ENCODE peak calls at places on chromosomes 2 and 18, in eight cellular contexts. N is RWPE1; W is GF-D8; X is stimulated activated naive CD4-positive, alpha-beta T cell; T is Kasumi-1; L is non-pigmented ciliary epithelial cell; A is pancreas; Q is NCI-H1694 treated with DMSO at 0.1 percent for 48 hours. V is an unnamed sample.

GRCh38 chr18:70459731-70460130 is 170.9 kb downstream of the SOCS6 start:
- DNase-seq in N (no peak), W (no peak), X (no peak), T (no peak), L (no peak), A (no peak), Q (no peak), V (no peak)

GRCh38 chr2:48961009-48961408 is 193.3 kb downstream of the FSHR start:
- DNase-seq in N (no peak), W (no peak), X (no peak), T (no peak), L (no peak), A (no peak), Q (no peak), V (no peak)

GRCh38 chr2:107137711-107138110 is 251.7 kb upstream of the ST6GAL2 start:
- DNase-seq in N (no peak), W (no peak), X (no peak), T (no peak), L (no peak), A (no peak), Q (peak), V (peak)

GRCh38 chr2:3656762-3657691 is 973 bp upstream of the ALLC start:
- DNase-seq in N (no peak), W (no peak), X (no peak), T (no peak), L (no peak), A (no peak), Q (no peak), V (no peak)

GRCh38 chr18:34959989-34960388 is 81.2 kb upstream of the MAPRE2 start:
- DNase-seq in N (no peak), W (no peak), X (no peak), T (no peak), L (no peak), A (no peak), Q (no peak), V (no peak)

GRCh38 chr18:13562494-13563029 is 163.8 kb downstream of the FAM210A start:
- DNase-seq in N (no peak), W (no peak), X (no peak), T (peak), L (no peak), A (no peak), Q (no peak), V (no peak)

GRCh38 chr2:169670215-169670651 is 24.0 kb downstream of the CFAP210 start:
- DNase-seq in N (peak), W (no peak), X (no peak), T (no peak), L (no peak), A (no peak), Q (no peak), V (no peak)

GRCh38 chr18:22318745-22319407 is 98.8 kb downstream of the CTAGE1 start:
- DNase-seq in N (no peak), W (no peak), X (no peak), T (no peak), L (no peak), A (no peak), Q (no peak), V (no peak)

GRCh38 chr2:66435549-66435875 is 587 bp downstream of the MEIS1 start:
- DNase-seq in N (peak), W (no peak), X (no peak), T (no peak), L (no peak), A (no peak), Q (no peak), V (peak)

GRCh38 chr18:44744206-44745180 is 63.8 kb downstream of the SETBP1 start:
- DNase-seq in N (no peak), W (no peak), X (no peak), T (no peak), L (no peak), A (peak), Q (no peak), V (peak)

GRCh38 chr2:161746891-161747535 is 122.8 kb downstream of the SLC4A10 start:
- DNase-seq in N (no peak), W (no peak), X (no peak), T (no peak), L (no peak), A (no peak), Q (no peak), V (no peak)

GRCh38 chr18:21820035-21820810 is 79.6 kb downstream of the MIB1 start:
- DNase-seq in N (peak), W (peak), X (no peak), T (peak), L (no peak), A (no peak), Q (peak), V (peak)

GRCh38 chr2:37671816-37672103 is 318 bp upstream of the CDC42EP3 start:
- DNase-seq in N (peak), W (no peak), X (no peak), T (no peak), L (no peak), A (no peak), Q (no peak), V (no peak)

GRCh38 chr2:45285791-45286390 is 276.6 kb upstream of the SIX2 start:
- DNase-seq in N (no peak), W (no peak), X (no peak), T (no peak), L (no peak), A (no peak), Q (no peak), V (no peak)

GRCh38 chr18:59271606-59272220 is 1.5 kb downstream of the RAX start:
- DNase-seq in N (no peak), W (no peak), X (no peak), T (no peak), L (no peak), A (no peak), Q (no peak), V (no peak)

GRCh38 chr2:210567279-210567678 is 10.9 kb downstream of the CPS1 start:
- DNase-seq in N (no peak), W (no peak), X (no peak), T (no peak), L (no peak), A (no peak), Q (no peak), V (no peak)

GRCh38 chr2:46481541-46482193 is 2.3 kb downstream of the TMEM247 start:
- DNase-seq in N (peak), W (no peak), X (no peak), T (no peak), L (peak), A (no peak), Q (no peak), V (no peak)

GRCh38 chr2:85811173-85811849 is 57.5 kb downstream of the ATOH8 start:
- DNase-seq in N (no peak), W (no peak), X (no peak), T (no peak), L (no peak), A (no peak), Q (no peak), V (no peak)

GRCh38 chr2:26610504-26611335 is 30.4 kb downstream of the CIB4 start:
- DNase-seq in N (no peak), W (no peak), X (no peak), T (no peak), L (no peak), A (peak), Q (no peak), V (no peak)

GRCh38 chr2:135819211-135819610 is 17.8 kb downstream of the LCT start:
- DNase-seq in N (peak), W (no peak), X (no peak), T (peak), L (no peak), A (no peak), Q (no peak), V (no peak)

GRCh38 chr2:121281107-121281506 is 3.9 kb downstream of the TFCP2L1 start:
- DNase-seq in N (no peak), W (no peak), X (no peak), T (no peak), L (no peak), A (no peak), Q (no peak), V (no peak)

GRCh38 chr18:54359233-54359632 is 1.5 kb downstream of the C18orf54 start:
- DNase-seq in N (no peak), W (no peak), X (no peak), T (no peak), L (no peak), A (no peak), Q (no peak), V (no peak)

GRCh38 chr18:64202229-64202835 is 53.4 kb upstream of the LINC00305 start:
- DNase-seq in N (no peak), W (no peak), X (no peak), T (no peak), L (no peak), A (no peak), Q (no peak), V (peak)

GRCh38 chr2:119011162-119011909 is 69.3 kb downstream of the MARCO start:
- DNase-seq in N (peak), W (no peak), X (no peak), T (peak), L (no peak), A (peak), Q (peak), V (peak)

GRCh38 chr2:219207884-219208740 is 1.5 kb downstream of the ZFAND2B start:
- DNase-seq in N (peak), W (no peak), X (no peak), T (no peak), L (no peak), A (peak), Q (no peak), V (no peak)

GRCh38 chr2:30769891-30770462 is 37.3 kb downstream of the CAPN13 start:
- DNase-seq in N (no peak), W (no peak), X (no peak), T (no peak), L (no peak), A (no peak), Q (no peak), V (no peak)

V was measured in NCI-H526.